ENCODE peak calls at places on chromosomes 12 and 14, in five cellular contexts. D is K562, I is HepG2, B is A549, L is H1. V is an unnamed sample.

GRCh38 chr14:23544511-23545447 is 6.8 kb downstream of the ZFHX2 start:
- DNase-seq in D (peak), I (no peak), B (no peak), L (no peak), V (no peak)

GRCh38 chr12:52360106-52360662 is 7.1 kb downstream of the KRT85 start:
- DNase-seq in D (no peak), I (no peak), B (no peak), L (no peak), V (no peak)

GRCh38 chr12:60290532-60290931 is 694.7 kb downstream of the SLC16A7 start:
- DNase-seq in D (no peak), I (no peak), B (no peak), L (no peak), V (no peak)

GRCh38 chr12:95118138-95118787 is 44.8 kb upstream of the NR2C1 start:
- DNase-seq in D (no peak), I (peak), B (peak), L (no peak), V (peak)

GRCh38 chr12:57330989-57331388 is 80.0 kb upstream of the STAC3 start:
- DNase-seq in D (no peak), I (no peak), B (no peak), L (no peak), V (no peak)

GRCh38 chr14:62064741-62065323 is 302.6 kb downstream of the SNAPC1 start:
- DNase-seq in D (no peak), I (no peak), B (no peak), L (no peak), V (no peak)

GRCh38 chr14:101135796-101136742 is 232.5 kb upstream of the RTL1 start:
- DNase-seq in D (no peak), I (no peak), B (no peak), L (no peak), V (no peak)

GRCh38 chr12:21301-22189 is 45.0 kb upstream of the IQSEC3 start:
- DNase-seq in D (no peak), I (peak), B (no peak), L (no peak), V (no peak)

GRCh38 chr14:103315941-103316340 is 18.1 kb upstream of the EIF5 start:
- DNase-seq in D (no peak), I (no peak), B (no peak), L (no peak), V (no peak)

GRCh38 chr12:13194462-13195110 is 1.9 kb upstream of the EMP1 start:
- DNase-seq in D (no peak), I (no peak), B (no peak), L (no peak), V (no peak)

GRCh38 chr14:54676822-54677708 is 110.1 kb downstream of the SAMD4A start:
- DNase-seq in D (no peak), I (no peak), B (peak), L (peak), V (peak)

GRCh38 chr12:38704455-38704854 is 200.9 kb downstream of the CPNE8 start:
- DNase-seq in D (no peak), I (no peak), B (no peak), L (no peak), V (no peak)

GRCh38 chr14:95303552-95303951 is 16.2 kb downstream of the CLMN start:
- DNase-seq in D (no peak), I (no peak), B (no peak), L (no peak), V (no peak)

GRCh38 chr14:95261616-95262510 is 57.8 kb downstream of the CLMN start:
- DNase-seq in D (no peak), I (no peak), B (no peak), L (no peak), V (no peak)

DNA sequence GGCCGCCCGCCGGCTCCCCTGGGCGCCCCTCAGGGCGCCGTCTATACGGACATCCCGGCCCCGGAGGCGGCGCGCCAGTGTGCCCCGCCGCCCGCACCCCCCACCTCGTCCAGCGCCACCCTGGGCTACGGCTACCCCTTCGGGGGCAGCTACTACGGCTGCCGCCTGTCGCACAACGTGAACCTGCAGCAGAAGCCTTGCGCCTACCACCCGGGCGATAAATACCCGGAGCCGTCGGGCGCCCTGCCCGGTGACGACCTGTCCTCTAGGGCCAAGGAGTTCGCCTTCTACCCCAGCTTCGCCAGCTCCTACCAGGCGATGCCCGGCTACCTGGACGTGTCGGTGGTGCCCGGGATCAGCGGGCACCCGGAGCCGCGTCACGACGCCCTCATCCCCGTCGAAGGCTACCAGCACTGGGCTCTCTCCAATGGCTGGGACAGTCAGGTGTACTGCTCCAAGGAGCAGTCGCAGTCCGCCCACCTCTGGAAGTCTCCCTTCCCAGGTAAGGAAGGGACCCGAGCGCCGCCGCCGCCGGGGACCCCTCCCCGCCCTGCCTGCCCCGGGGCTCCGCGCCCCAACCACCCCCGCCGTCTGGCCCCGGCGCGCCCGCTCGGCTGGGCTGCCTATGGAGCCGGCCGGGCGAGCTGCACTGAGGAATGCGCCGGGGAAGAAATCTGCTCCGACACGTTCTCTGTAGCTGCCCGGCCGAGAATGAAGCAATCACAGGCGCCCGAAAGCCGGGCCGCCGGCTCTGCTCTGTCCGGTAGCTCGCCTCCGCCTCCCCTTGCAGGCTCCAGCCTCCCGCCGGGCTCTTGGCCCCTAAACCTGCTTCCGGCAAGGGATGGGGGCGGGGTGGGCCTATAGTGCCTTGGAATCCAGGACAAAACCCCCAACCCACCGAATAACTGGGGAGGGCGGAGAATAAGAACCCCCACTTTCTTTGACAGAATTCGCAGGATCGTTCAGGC is 794 bp downstream of the HOXC13 start:
- DNase-seq in D (no peak), I (peak), B (peak), L (no peak), V (no peak)
- TF ChIP-seq MAFK in D (no peak), I (no peak), B (no peak), L (no peak), V (no peak)

DNA sequence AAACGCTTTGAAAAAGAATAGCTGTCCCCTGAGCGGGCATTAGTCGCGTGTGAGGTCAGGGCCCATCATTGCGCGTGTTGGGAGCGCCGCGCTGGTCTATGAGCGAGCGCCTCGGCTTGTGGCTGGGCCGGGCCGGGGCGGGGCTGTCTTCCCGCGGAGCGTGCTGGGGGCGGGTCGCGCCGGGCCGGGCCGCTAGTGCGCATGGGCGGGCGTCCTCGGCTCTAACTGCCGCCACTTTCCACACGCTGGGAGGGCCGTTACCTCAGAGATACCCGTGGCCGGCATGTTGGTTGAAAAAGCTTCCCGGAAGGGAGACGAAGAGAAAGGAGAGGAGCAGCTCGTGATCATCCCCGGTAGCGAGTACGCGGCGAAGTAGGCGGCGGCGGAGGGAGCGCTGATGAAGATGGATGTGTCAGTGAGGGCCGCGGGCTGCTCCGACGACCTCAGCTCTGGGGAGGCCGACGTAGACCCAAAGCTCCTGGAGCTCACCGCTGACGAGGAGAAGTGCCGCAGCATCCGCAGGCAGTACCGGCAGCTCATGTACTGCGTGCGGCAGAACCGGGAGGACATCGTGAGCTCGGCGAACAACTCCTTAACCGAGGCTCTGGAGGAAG is at the start of gene EID3:
- DNase-seq in D (peak), I (no peak), B (peak), L (no peak), V (peak)
- TF ChIP-seq MAFK in D (no peak), I (no peak), B (no peak), L (no peak), V (no peak)

GRCh38 chr12:111443586-111443985 is 37.9 kb downstream of the SH2B3 start:
- DNase-seq in D (no peak), I (no peak), B (no peak), L (no peak), V (peak)
- TF ChIP-seq MAFK in D (no peak), I (no peak), B (no peak), L (no peak), V (no peak)

GRCh38 chr12:45553204-45553603 is 176.3 kb upstream of the ARID2 start:
- DNase-seq in D (no peak), I (no peak), B (no peak), L (no peak), V (peak)
- TF ChIP-seq MAFK in D (no peak), I (no peak), B (no peak), L (no peak), V (no peak)

GRCh38 chr14:99395904-99396530 is 84.6 kb downstream of the SETD3 start:
- DNase-seq in D (no peak), I (no peak), B (peak), L (no peak), V (peak)
- TF ChIP-seq MAFK in D (no peak), I (no peak), B (no peak), L (no peak), V (no peak)

GRCh38 chr14:38003746-38004609 is 203.7 kb upstream of the SSTR1 start:
- DNase-seq in D (no peak), I (no peak), B (no peak), L (no peak), V (no peak)

GRCh38 chr14:38001501-38001900 is 206.2 kb upstream of the SSTR1 start:
- DNase-seq in D (no peak), I (no peak), B (no peak), L (no peak), V (no peak)

GRCh38 chr14:38004610-38004879 is 203.2 kb upstream of the SSTR1 start:
- DNase-seq in D (no peak), I (no peak), B (no peak), L (no peak), V (no peak)

GRCh38 chr14:37994846-37995372 is 212.8 kb upstream of the SSTR1 start:
- DNase-seq in D (no peak), I (no peak), B (no peak), L (peak), V (no peak)

GRCh38 chr14:38000340-38000739 is 207.4 kb upstream of the SSTR1 start:
- DNase-seq in D (no peak), I (no peak), B (no peak), L (no peak), V (no peak)
- TF ChIP-seq MAFK in D (no peak), I (no peak), B (no peak), L (no peak), V (no peak)

GRCh38 chr12:115229517-115229916 is 545.5 kb upstream of the TBX3 start:
- DNase-seq in D (no peak), I (no peak), B (no peak), L (no peak), V (no peak)

GRCh38 chr12:115232455-115233156 is 548.6 kb upstream of the TBX3 start:
- DNase-seq in D (no peak), I (no peak), B (no peak), L (no peak), V (peak)

GRCh38 chr12:115235880-115236279 is 551.9 kb upstream of the TBX3 start:
- DNase-seq in D (no peak), I (no peak), B (no peak), L (no peak), V (no peak)

GRCh38 chr12:115230576-115230975 is 546.6 kb upstream of the TBX3 start:
- DNase-seq in D (no peak), I (no peak), B (no peak), L (no peak), V (no peak)

GRCh38 chr12:115233891-115234543 is 550.0 kb upstream of the TBX3 start:
- DNase-seq in D (no peak), I (no peak), B (no peak), L (no peak), V (no peak)
- TF ChIP-seq MAFK in D (no peak), I (no peak), B (no peak), L (no peak), V (no peak)

DNA sequence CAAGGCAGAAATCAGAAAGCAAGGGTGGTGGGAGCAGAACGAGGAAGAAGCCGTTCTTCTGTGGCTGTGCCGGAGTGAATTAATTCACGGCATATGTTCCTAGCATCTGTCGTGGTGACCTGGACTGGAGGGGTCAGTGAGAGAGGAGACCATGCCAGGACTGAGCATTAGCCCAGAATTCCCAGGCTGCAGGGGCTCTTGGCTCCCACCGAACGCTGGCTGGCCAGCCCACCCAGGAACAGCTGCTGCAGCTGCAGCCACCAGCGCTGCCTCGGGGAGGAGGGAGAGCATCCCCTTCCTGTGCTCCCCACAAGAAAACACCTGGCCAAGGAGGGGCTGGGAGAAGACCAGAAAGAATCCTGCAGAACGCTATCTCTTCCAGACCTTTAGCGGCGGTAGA is 62.6 kb upstream of the GPATCH2L start:
- DNase-seq in D (no peak), I (no peak), B (no peak), L (no peak), V (no peak)
- TF ChIP-seq MAFK in D (no peak), I (no peak), B (no peak), L (no peak), V (no peak)

GRCh38 chr14:50725761-50726160 is 57.7 kb upstream of the SAV1 start:
- DNase-seq in D (no peak), I (no peak), B (no peak), L (no peak), V (no peak)

GRCh38 chr14:50726372-50727107 is 58.4 kb upstream of the SAV1 start:
- DNase-seq in D (no peak), I (no peak), B (no peak), L (no peak), V (peak)
- TF ChIP-seq MAFK in D (no peak), I (no peak), B (no peak), L (no peak), V (no peak)